ENCODE peak calls at places on chromosomes 12 and 14, in nine cellular contexts. L is ELF-1; J is germinal center; T is GM18507; M is fibroblast of the conjunctiva; I is NCI-H226; P is Right ventricle myocardium superior; S is activated naive CD4-positive, alpha-beta T cell treated with anti-CD3 and anti-CD28 coated beads, Interleukin-2, amount 50 U/mL, for 16 hours; N is kidney tubule cell. E is an unnamed sample.

GRCh38 chr14:50000215-50001145 is 107.6 kb downstream of the ARF6 start:
- DNase-seq in L (peak; percentile 95), J (peak; percentile 34), T (no peak), M (peak; percentile 79), I (no peak), P (peak; percentile 75), S (peak; percentile 71), N (peak; percentile 91), E (no peak)

GRCh38 chr12:112148031-112148513 is 22.7 kb downstream of the TRAFD1 start:
- DNase-seq in L (no peak), J (no peak), T (no peak), M (peak; percentile 40), I (peak; percentile 79), P (peak; percentile 13), S (no peak), N (peak; percentile 70), E (no peak)

GRCh38 chr14:104367811-104368750 is 211.5 kb upstream of the C14orf180 start:
- DNase-seq in L (no peak), J (no peak), T (no peak), M (no peak), I (no peak), P (peak; percentile 15), S (no peak), N (no peak), E (no peak)

GRCh38 chr12:57342207-57342691 is 88.6 kb downstream of the R3HDM2 start:
- DNase-seq in L (peak; percentile 46), J (no peak), T (no peak), M (peak; percentile 33), I (no peak), P (no peak), S (no peak), N (no peak), E (no peak)

GRCh38 chr12:32455607-32456063 is 56.3 kb downstream of the FGD4 start:
- DNase-seq in L (no peak), J (peak; percentile 45), T (peak; percentile 20), M (peak; percentile 68), I (peak; percentile 55), P (no peak), S (no peak), N (peak; percentile 79), E (no peak)

GRCh38 chr12:96047621-96048211 is 12.3 kb upstream of the LTA4H start:
- DNase-seq in L (no peak), J (no peak), T (no peak), M (no peak), I (peak; percentile 43), P (no peak), S (no peak), N (peak; percentile 83), E (no peak)

GRCh38 chr12:124231980-124232653 is 62.8 kb upstream of the RFLNA start:
- DNase-seq in L (peak; percentile 27), J (no peak), T (no peak), M (no peak), I (peak; percentile 85), P (no peak), S (no peak), N (peak; percentile 11), E (no peak)

GRCh38 chr12:120689397-120690082 is 2.6 kb downstream of the MLEC start:
- DNase-seq in L (no peak), J (no peak), T (no peak), M (no peak), I (no peak), P (no peak), S (no peak), N (no peak), E (no peak)

GRCh38 chr12:45518516-45519235 is 210.8 kb upstream of the ARID2 start:
- DNase-seq in L (no peak), J (peak; percentile 5), T (no peak), M (no peak), I (no peak), P (no peak), S (peak; percentile 29), N (peak; percentile 57), E (no peak)

GRCh38 chr12:100101000-100101399 is 41.7 kb downstream of the BLTP3B start:
- DNase-seq in L (no peak), J (no peak), T (no peak), M (no peak), I (no peak), P (no peak), S (no peak), N (no peak), E (no peak)

GRCh38 chr12:91202390-91202789 is 19.8 kb upstream of the DCN start:
- DNase-seq in L (no peak), J (no peak), T (no peak), M (no peak), I (no peak), P (no peak), S (no peak), N (no peak), E (no peak)

GRCh38 chr12:79055926-79056674 is 191.5 kb downstream of the SYT1 start:
- DNase-seq in L (no peak), J (no peak), T (no peak), M (no peak), I (peak; percentile 88), P (no peak), S (no peak), N (peak; percentile 30), E (no peak)

GRCh38 chr12:79057540-79057939 is 193.0 kb downstream of the SYT1 start:
- DNase-seq in L (no peak), J (no peak), T (no peak), M (no peak), I (no peak), P (no peak), S (no peak), N (no peak), E (no peak)

GRCh38 chr12:121214855-121215745 is 5.2 kb downstream of the P2RX4 start:
- DNase-seq in L (no peak), J (no peak), T (no peak), M (peak; percentile 73), I (peak; percentile 59), P (no peak), S (no peak), N (peak; percentile 95), E (no peak)

GRCh38 chr14:21236948-21237797 is 32.1 kb downstream of the HNRNPC start:
- DNase-seq in L (no peak), J (no peak), T (no peak), M (no peak), I (no peak), P (no peak), S (no peak), N (no peak), E (no peak)

GRCh38 chr12:65528127-65528526 is 249.6 kb downstream of the MSRB3 start:
- DNase-seq in L (no peak), J (no peak), T (no peak), M (no peak), I (no peak), P (no peak), S (no peak), N (no peak), E (no peak)

GRCh38 chr12:32005496-32006125 is 46.4 kb downstream of the RESF1 start:
- DNase-seq in L (peak; percentile 71), J (no peak), T (no peak), M (no peak), I (peak; percentile 97), P (no peak), S (no peak), N (no peak), E (no peak)

GRCh38 chr14:22865424-22866215 is 5.9 kb upstream of the LRP10 start:
- DNase-seq in L (peak; percentile 78), J (no peak), T (no peak), M (no peak), I (no peak), P (no peak), S (no peak), N (no peak), E (no peak)

GRCh38 chr12:53207042-53207441 is at the start of gene ITGB7:
- DNase-seq in L (no peak), J (peak; percentile 81), T (peak; percentile 53), M (no peak), I (no peak), P (peak; percentile 41), S (peak; percentile 58), N (no peak), E (peak; percentile 60)

GRCh38 chr12:111775205-111776193 is 8.8 kb downstream of the ALDH2 start:
- DNase-seq in L (peak; percentile 80), J (peak; percentile 84), T (no peak), M (peak; percentile 37), I (peak; percentile 90), P (peak; percentile 93), S (no peak), N (peak; percentile 49), E (peak; percentile 69)

GRCh38 chr12:111529424-111530368 is 69.4 kb downstream of the ATXN2 start:
- DNase-seq in L (peak; percentile 53), J (peak; percentile 81), T (peak; percentile 59), M (peak; percentile 45), I (peak; percentile 38), P (no peak), S (peak; percentile 60), N (peak; percentile 65), E (peak; percentile 59)

GRCh38 chr14:54818201-54819133 is 84.2 kb downstream of the GCH1 start:
- DNase-seq in L (peak; percentile 70), J (no peak), T (no peak), M (peak; percentile 20), I (peak; percentile 81), P (no peak), S (no peak), N (peak; percentile 60), E (no peak)

GRCh38 chr12:27123642-27124041 is 41.3 kb upstream of the C12orf71 start:
- DNase-seq in L (no peak), J (peak; percentile 7), T (no peak), M (peak; percentile 14), I (no peak), P (no peak), S (no peak), N (peak; percentile 20), E (no peak)

GRCh38 chr12:113007166-113007565 is 28.8 kb downstream of the OAS2 start:
- DNase-seq in L (no peak), J (no peak), T (no peak), M (no peak), I (peak; percentile 56), P (no peak), S (no peak), N (peak; percentile 64), E (no peak)

GRCh38 chr14:26598081-26598671 is 343 bp upstream of the NOVA1 start:
- DNase-seq in L (peak; percentile 97), J (no peak), T (no peak), M (peak; percentile 96), I (peak; percentile 56), P (peak; percentile 82), S (peak; percentile 11), N (peak; percentile 85), E (peak; percentile 27)

GRCh38 chr12:102512523-102512922 is 32.2 kb upstream of the IGF1 start:
- DNase-seq in L (no peak), J (no peak), T (no peak), M (no peak), I (no peak), P (no peak), S (no peak), N (no peak), E (no peak)

GRCh38 chr14:90443161-90444076 is 46.6 kb downstream of the CALM1 start:
- DNase-seq in L (no peak), J (no peak), T (no peak), M (no peak), I (no peak), P (no peak), S (no peak), N (peak; percentile 16), E (no peak)

GRCh38 chr14:103073367-103073875 is 10.6 kb upstream of the LBHD2 start:
- DNase-seq in L (no peak), J (no peak), T (no peak), M (no peak), I (no peak), P (no peak), S (no peak), N (peak; percentile 95), E (no peak)

GRCh38 chr12:100995201-100995600 is 200.6 kb downstream of the ANO4 start:
- DNase-seq in L (peak; percentile 84), J (no peak), T (no peak), M (no peak), I (peak; percentile 16), P (no peak), S (no peak), N (peak; percentile 2), E (no peak)

GRCh38 chr12:45446013-45446412 is 230.1 kb downstream of the ANO6 start:
- DNase-seq in L (peak; percentile 32), J (no peak), T (no peak), M (no peak), I (peak; percentile 97), P (no peak), S (no peak), N (no peak), E (no peak)

GRCh38 chr12:46332260-46332659 is 40.3 kb downstream of the SLC38A2 start:
- DNase-seq in L (no peak), J (no peak), T (no peak), M (no peak), I (peak; percentile 36), P (no peak), S (no peak), N (peak; percentile 9), E (no peak)